ENCODE peak calls at places on chromosome 1, in seven cellular contexts. O is GM10248, E is aorta, K is anterior cingulate cortex, F is AG04450, V is caudate nucleus, P is kidney tubule cell. X is an unnamed sample.

GRCh38 chr1:55375617-55376258 is 160.6 kb upstream of the USP24 start:
- DNase-seq in O (peak; percentile 68), E (no peak), K (no peak), F (peak; percentile 13), V (no peak), P (peak; percentile 52), X (no peak)

GRCh38 chr1:205709059-205709398 is 28.7 kb upstream of the SLC45A3 start:
- DNase-seq in O (no peak), E (no peak), K (no peak), F (peak; percentile 59), V (no peak), P (peak; percentile 41), X (no peak)

GRCh38 chr1:235865565-235866206 is 1.0 kb downstream of the LYST start:
- DNase-seq in O (no peak), E (no peak), K (no peak), F (no peak), V (no peak), P (no peak), X (no peak)

GRCh38 chr1:232204269-232204668 is 425.7 kb downstream of the SIPA1L2 start:
- DNase-seq in O (no peak), E (no peak), K (no peak), F (no peak), V (no peak), P (no peak), X (no peak)

GRCh38 chr1:1433804-1434130 is 1.7 kb upstream of the VWA1 start:
- DNase-seq in O (peak; percentile 23), E (peak; percentile 84), K (no peak), F (no peak), V (no peak), P (peak; percentile 57), X (no peak)

GRCh38 chr1:237677979-237678378 is 212.7 kb downstream of the ZP4 start:
- DNase-seq in O (no peak), E (no peak), K (no peak), F (peak; percentile 47), V (no peak), P (peak; percentile 69), X (no peak)

GRCh38 chr1:63261736-63262142 is 60.6 kb upstream of the FOXD3 start:
- DNase-seq in O (no peak), E (no peak), K (no peak), F (no peak), V (no peak), P (no peak), X (no peak)

GRCh38 chr1:54199151-54199764 is 572 bp downstream of the CYB5RL start:
- DNase-seq in O (no peak), E (no peak), K (no peak), F (no peak), V (no peak), P (no peak), X (no peak)

GRCh38 chr1:118659646-118660045 is 328.5 kb downstream of the TBX15 start:
- DNase-seq in O (no peak), E (no peak), K (no peak), F (no peak), V (no peak), P (no peak), X (no peak)

GRCh38 chr1:156608036-156608674 is 6.9 kb upstream of the GPATCH4 start:
- DNase-seq in O (peak; percentile 70), E (peak; percentile 40), K (peak; percentile 41), F (peak; percentile 39), V (peak; percentile 24), P (peak; percentile 76), X (no peak)

GRCh38 chr1:68293609-68294353 is 61.5 kb upstream of the WLS start:
- DNase-seq in O (no peak), E (no peak), K (no peak), F (no peak), V (no peak), P (no peak), X (no peak)

GRCh38 chr1:112359961-112360767 is 35.9 kb upstream of the CTTNBP2NL start:
- DNase-seq in O (no peak), E (peak; percentile 78), K (no peak), F (peak; percentile 69), V (no peak), P (peak; percentile 58), X (no peak)

GRCh38 chr1:110902820-110903463 is 30.0 kb downstream of the CD53 start:
- DNase-seq in O (no peak), E (no peak), K (no peak), F (no peak), V (no peak), P (no peak), X (no peak)

GRCh38 chr1:49136738-49137251 is 360.1 kb upstream of the BEND5 start:
- DNase-seq in O (no peak), E (no peak), K (no peak), F (no peak), V (no peak), P (no peak), X (no peak)

GRCh38 chr1:226457307-226457712 is 49.4 kb upstream of the PARP1 start:
- DNase-seq in O (no peak), E (no peak), K (no peak), F (no peak), V (no peak), P (no peak), X (no peak)

GRCh38 chr1:248618878-248619277 is 16.0 kb downstream of the OR2T11 start:
- DNase-seq in O (peak; percentile 35), E (peak; percentile 63), K (no peak), F (no peak), V (no peak), P (peak; percentile 56), X (no peak)

GRCh38 chr1:34155851-34156250 is 9.2 kb downstream of the CSMD2 start:
- DNase-seq in O (no peak), E (no peak), K (no peak), F (no peak), V (no peak), P (no peak), X (no peak)

GRCh38 chr1:229224308-229224707 is 46.6 kb upstream of the RAB4A start:
- DNase-seq in O (no peak), E (no peak), K (no peak), F (no peak), V (no peak), P (peak; percentile 39), X (no peak)

GRCh38 chr1:111199329-111199728 is 1.1 kb downstream of the DENND2D start:
- DNase-seq in O (no peak), E (no peak), K (no peak), F (no peak), V (no peak), P (no peak), X (no peak)

GRCh38 chr1:199073166-199073565 is 434.3 kb downstream of the PTPRC start:
- DNase-seq in O (no peak), E (no peak), K (no peak), F (no peak), V (no peak), P (no peak), X (no peak)

GRCh38 chr1:201454568-201454967 is 14.4 kb downstream of the PHLDA3 start:
- DNase-seq in O (no peak), E (no peak), K (no peak), F (no peak), V (no peak), P (no peak), X (no peak)